ENCODE peak calls at places on chromosomes 3 and 15, in four cellular contexts. S is stimulated activated CD4-positive, alpha-beta T cell treated with anti-CD3 and anti-CD28 coated beads, TNF-alpha, amount 100 ng/mL, for 1 hour; C is GM04503; G is NCI-H345. B is an unnamed sample.

GRCh38 chr3:71579934-71580318 is 3.6 kb downstream of the FOXP1 start:
- DNase-seq in S (no peak), C (no peak), G (no peak), B (peak)

GRCh38 chr15:81211376-81211775 is 14.7 kb downstream of the IL16 start:
- DNase-seq in S (no peak), C (no peak), G (no peak), B (no peak)

GRCh38 chr3:137110392-137110996 is 152.7 kb downstream of the IL20RB start:
- DNase-seq in S (no peak), C (no peak), G (peak), B (peak)

GRCh38 chr15:45377630-45378148 is 655 bp downstream of the GATM start:
- DNase-seq in S (no peak), C (no peak), G (peak), B (no peak)

GRCh38 chr15:64010719-64011118 is 35.6 kb downstream of the DAPK2 start:
- DNase-seq in S (peak), C (peak), G (peak), B (peak)

GRCh38 chr3:189282751-189283150 is 111.0 kb downstream of the TPRG1 start:
- DNase-seq in S (no peak), C (no peak), G (no peak), B (no peak)

GRCh38 chr15:59456114-59456513 is 18.1 kb downstream of the FAM81A start:
- DNase-seq in S (no peak), C (no peak), G (peak), B (no peak)

GRCh38 chr3:54773251-54773650 is 154.6 kb downstream of the LRTM1 start:
- DNase-seq in S (no peak), C (peak), G (no peak), B (no peak)

GRCh38 chr15:48790716-48791115 is 20.2 kb downstream of the CEP152 start:
- DNase-seq in S (no peak), C (no peak), G (no peak), B (no peak)

GRCh38 chr3:95172549-95172948 is 1109.7 kb downstream of the NSUN3 start:
- DNase-seq in S (no peak), C (no peak), G (no peak), B (no peak)

GRCh38 chr3:150059241-150059640 is 88.5 kb upstream of the PFN2 start:
- DNase-seq in S (no peak), C (no peak), G (no peak), B (no peak)

GRCh38 chr15:88627463-88627862 is 6.3 kb downstream of the AEN start:
- DNase-seq in S (no peak), C (no peak), G (no peak), B (no peak)

GRCh38 chr3:190848891-190849290 is 13.6 kb downstream of the GMNC start:
- DNase-seq in S (no peak), C (no peak), G (no peak), B (no peak)

GRCh38 chr15:53535886-53536285 is 223.6 kb downstream of the WDR72 start:
- DNase-seq in S (no peak), C (no peak), G (no peak), B (no peak)

GRCh38 chr3:14235003-14235876 is 56.6 kb downstream of the LSM3 start:
- DNase-seq in S (no peak), C (no peak), G (no peak), B (no peak)

GRCh38 chr15:81126887-81127286 is 7.2 kb upstream of the CFAP161 start:
- DNase-seq in S (no peak), C (no peak), G (no peak), B (no peak)

B was measured in Kasumi-1.